ENCODE peak calls at places on chromosome 5, in ten cellular contexts. R is IMR-90; L is NCI-H146; T is GM20000; Q is HCT116; H is activated CD4-positive, alpha-beta T cell treated with anti-CD3 and anti-CD28 coated beads, Interleukin-2, amount 10 ng/mL, durations not matched to agents 7 days and 5 days; N is left cardiac atrium; O is foreskin fibroblast; E is stimulated activated CD8-positive, alpha-beta memory T cell treated with anti-CD3 and anti-CD28 coated beads, Interleukin-2, amount 100 ng/mL, for 48 hours; A is B cell. G is an unnamed sample.

GRCh38 chr5:89011778-89012320 is 128.9 kb upstream of the MEF2C start:
- DNase-seq in A (no peak), T (no peak), R (no peak), L (no peak), O (no peak), N (no peak), E (no peak), H (no peak), Q (no peak), G (no peak)

GRCh38 chr5:118891252-118891651 is 97.1 kb downstream of the DTWD2 start:
- DNase-seq in N (no peak), L (peak), Q (no peak), H (no peak), T (no peak), R (no peak), O (no peak), E (no peak), A (no peak), G (no peak)

GRCh38 chr5:67240846-67241245 is 44.2 kb upstream of the CD180 start:
- DNase-seq in H (no peak), N (no peak), E (no peak), R (no peak), A (no peak), O (peak), T (no peak), Q (no peak), L (no peak), G (no peak)

GRCh38 chr5:18465833-18466681 is 831.8 kb downstream of the TAF11L14 start:
- DNase-seq in A (peak), T (peak), Q (no peak), N (no peak), R (peak), E (no peak), H (peak), L (peak), O (peak), G (peak)

GRCh38 chr5:18068851-18069250 is 434.6 kb downstream of the TAF11L14 start:
- DNase-seq in E (no peak), R (no peak), A (no peak), Q (no peak), N (no peak), T (no peak), L (peak), O (no peak), H (no peak), G (no peak)

GRCh38 chr5:33975846-33976245 is 8.6 kb downstream of the SLC45A2 start:
- DNase-seq in R (peak), Q (no peak), N (no peak), L (no peak), A (no peak), O (peak), H (no peak), E (no peak), T (no peak), G (no peak)

GRCh38 chr5:157778121-157778805 is 34.8 kb downstream of the LSM11 start:
- DNase-seq in A (no peak), L (peak), H (no peak), T (no peak), O (peak), Q (peak), R (peak), N (no peak), E (no peak), G (no peak)

GRCh38 chr5:169826618-169827017 is 153.7 kb downstream of the INSYN2B start:
- DNase-seq in N (no peak), E (no peak), T (no peak), L (no peak), O (peak), R (no peak), A (no peak), H (no peak), Q (no peak), G (no peak)

GRCh38 chr5:61538722-61539501 is 206.9 kb downstream of the ZSWIM6 start:
- DNase-seq in Q (no peak), O (no peak), R (no peak), T (no peak), A (no peak), E (no peak), L (no peak), N (no peak), H (no peak), G (no peak)

G was measured in OCI-LY7.